ENCODE peak calls at places on chromosomes 7 and 10, in nine cellular contexts. G, W, Q, N, T, O, E, V and A are unnamed samples.

GRCh38 chr10:69873141-69873540 is 71.4 kb downstream of the COL13A1 start:
- DNase-seq in W (no peak), V (no peak), Q (no peak), E (no peak), N (no peak), T (no peak), O (no peak), G (no peak), A (no peak)

GRCh38 chr10:77036993-77037734 is 600.4 kb downstream of the KCNMA1 start:
- DNase-seq in G (no peak), Q (no peak), V (peak; percentile 34), E (peak; percentile 77), T (no peak), W (no peak), O (no peak), N (no peak), A (peak; percentile 31)

GRCh38 chr7:29563590-29564454 is at the start of gene PRR15:
- DNase-seq in T (peak; percentile 75), G (no peak), V (peak; percentile 71), E (peak; percentile 96), Q (no peak), O (peak; percentile 89), W (no peak), N (no peak), A (peak; percentile 40)

GRCh38 chr7:158139499-158139898 is 448.1 kb downstream of the PTPRN2 start:
- DNase-seq in E (no peak), Q (no peak), T (no peak), G (no peak), N (peak; percentile 54), O (no peak), W (no peak), V (no peak), A (no peak)

GRCh38 chr7:37225255-37226012 is 223.2 kb downstream of the ELMO1 start:
- DNase-seq in Q (no peak), G (no peak), T (no peak), V (no peak), W (no peak), O (no peak), E (no peak), N (no peak), A (no peak)

GRCh38 chr10:89032141-89032814 is 41.7 kb downstream of the FAS start:
- DNase-seq in G (no peak), T (peak; percentile 95), Q (peak; percentile 91), E (peak; percentile 65), O (peak; percentile 24), V (peak; percentile 13), W (no peak), N (no peak), A (peak; percentile 75)

GRCh38 chr10:113993489-113993932 is 50.2 kb upstream of the ADRB1 start:
- DNase-seq in V (no peak), N (no peak), G (peak; percentile 18), W (no peak), T (no peak), O (peak; percentile 42), Q (no peak), E (peak; percentile 59), A (no peak)

GRCh38 chr7:16883918-16884317 is 2.1 kb upstream of the AGR3 start:
- DNase-seq in W (no peak), V (no peak), E (no peak), N (no peak), Q (no peak), G (no peak), O (no peak), T (no peak), A (no peak)

GRCh38 chr7:104240400-104240799 is 32.6 kb upstream of the ORC5 start:
- DNase-seq in G (no peak), N (no peak), E (no peak), W (no peak), Q (no peak), T (no peak), O (no peak), V (no peak), A (peak; percentile 39)

GRCh38 chr7:16365952-16366351 is 55.4 kb downstream of the CRPPA start:
- DNase-seq in V (no peak), N (no peak), G (no peak), E (no peak), O (no peak), Q (no peak), W (no peak), T (no peak), A (no peak)

GRCh38 chr7:107920048-107920772 is 29.2 kb downstream of the DLD start:
- DNase-seq in W (no peak), N (no peak), Q (peak; percentile 22), T (no peak), V (no peak), E (no peak), O (no peak), G (no peak), A (no peak)

GRCh38 chr10:70592746-70593512 is 9.6 kb downstream of the PRF1 start:
- DNase-seq in V (no peak), N (no peak), W (no peak), E (peak; percentile 27), G (no peak), T (no peak), Q (no peak), O (no peak), A (no peak)

GRCh38 chr7:149257146-149257545 is 4.8 kb upstream of the ZNF783 start:
- DNase-seq in E (no peak), V (no peak), O (no peak), N (no peak), T (peak; percentile 40), W (no peak), G (no peak), Q (peak; percentile 56), A (no peak)

GRCh38 chr7:111312966-111313365 is 222.0 kb downstream of the LRRN3 start:
- DNase-seq in W (no peak), V (no peak), G (no peak), N (no peak), T (peak; percentile 12), Q (peak; percentile 18), O (no peak), E (peak; percentile 39), A (peak; percentile 19)

GRCh38 chr10:93079663-93080349 is 6.1 kb downstream of the CYP26A1 start:
- DNase-seq in N (no peak), W (no peak), T (no peak), V (no peak), G (no peak), O (no peak), Q (no peak), E (peak; percentile 75), A (no peak)

GRCh38 chr10:132546567-132547420 is 9.2 kb downstream of the INPP5A start:
- DNase-seq in W (no peak), Q (no peak), E (peak; percentile 45), N (no peak), G (no peak), T (no peak), O (peak; percentile 73), V (no peak), A (no peak)

GRCh38 chr7:122143376-122143750 is 686 bp downstream of the AASS start:
- DNase-seq in W (no peak), G (peak; percentile 15), T (peak; percentile 24), N (peak; percentile 77), Q (peak; percentile 19), V (no peak), E (peak; percentile 67), O (peak; percentile 17), A (peak; percentile 38)

GRCh38 chr7:44678096-44678467 is 70.6 kb upstream of the ZMIZ2 start:
- DNase-seq in N (peak; percentile 71), O (no peak), G (peak; percentile 14), E (no peak), T (no peak), W (no peak), V (no peak), Q (peak; percentile 18), A (no peak)

GRCh38 chr7:131649879-131650278 is 93.5 kb upstream of the PODXL start:
- DNase-seq in W (no peak), G (no peak), N (no peak), E (no peak), T (no peak), O (no peak), Q (no peak), V (no peak), A (no peak)

GRCh38 chr7:128755075-128755474 is 15.9 kb downstream of the CALU start:
- DNase-seq in E (no peak), G (no peak), T (no peak), W (no peak), V (no peak), N (no peak), O (no peak), Q (no peak), A (no peak)
- H3K4me1 ChIP-seq in E (peaks cover 2% of the 10 kb centered on the region), G (peaks cover 37% of the 10 kb centered on the region), T (no peaks in the 10 kb centered on the region), W (no peaks in the 10 kb centered on the region), V (no peaks in the 10 kb centered on the region), N (peaks cover 4% of the 10 kb centered on the region), O (no peaks in the 10 kb centered on the region), Q (peaks cover 11% of the 10 kb centered on the region), A (peaks cover 10% of the 10 kb centered on the region)

GRCh38 chr10:60733189-60733815 is 45.0 kb upstream of the CDK1 start:
- DNase-seq in V (no peak), W (no peak), Q (no peak), E (peak; percentile 90), T (peak; percentile 73), O (peak; percentile 73), N (no peak), G (no peak), A (peak; percentile 55)
- TF ChIP-seq CTCF in V (peak; percentile 39), W (peak; percentile 37), Q (peak; percentile 5), E (peak; percentile 80), T (peak; percentile 32), O (peak; percentile 56), N (peak; percentile 66), G (peak; percentile 24), A (no peak)

GRCh38 chr7:99383203-99383602 is 8.7 kb downstream of the ARPC1B start:
- DNase-seq in O (no peak), E (no peak), G (no peak), W (no peak), N (no peak), T (no peak), V (no peak), Q (no peak), A (no peak)

GRCh38 chr7:99379043-99379577 is 4.6 kb downstream of the ARPC1B start:
- DNase-seq in O (peak; percentile 70), Q (peak; percentile 88), N (no peak), E (no peak), V (no peak), G (peak; percentile 67), W (peak; percentile 54), T (peak; percentile 88), A (no peak)

GRCh38 chr7:99380032-99380822 is 5.7 kb downstream of the ARPC1B start:
- DNase-seq in T (peak; percentile 57), E (no peak), O (peak; percentile 65), G (peak; percentile 40), Q (peak; percentile 44), N (no peak), W (no peak), V (no peak), A (peak; percentile 74)

GRCh38 chr7:99381664-99382075 is 7.1 kb downstream of the ARPC1B start:
- DNase-seq in W (no peak), V (no peak), O (no peak), T (no peak), Q (no peak), G (no peak), E (no peak), N (no peak), A (no peak)

GRCh38 chr7:99380823-99381663 is 6.5 kb downstream of the ARPC1B start:
- DNase-seq in G (no peak), T (peak; percentile 30), Q (no peak), W (no peak), N (no peak), V (no peak), E (no peak), O (peak; percentile 60), A (peak; percentile 25)
- H3K4me1 ChIP-seq in G (peaks cover 8% of the 10 kb centered on the region), T (peaks cover 30% of the 10 kb centered on the region), Q (peaks cover 14% of the 10 kb centered on the region), W (peaks cover 41% of the 10 kb centered on the region), N (peaks cover 41% of the 10 kb centered on the region), V (peaks cover 5% of the 10 kb centered on the region), E (no peaks in the 10 kb centered on the region), O (peaks cover 9% of the 10 kb centered on the region), A (no peaks in the 10 kb centered on the region)

GRCh38 chr7:40009301-40009700 is 59.2 kb downstream of the CDK13 start:
- DNase-seq in E (no peak), G (no peak), V (no peak), N (no peak), T (no peak), O (no peak), Q (no peak), W (no peak), A (no peak)
- TF ChIP-seq CTCF in E (no peak), G (no peak), V (no peak), N (no peak), T (no peak), O (no peak), Q (no peak), W (no peak), A (no peak)